ENCODE peak calls at places on chromosomes 6 and 20, in five cellular contexts. S is NCI-H1417, Z is Calu3, O is Right ventricle myocardium inferior, V is mesenteric fat pad. F is an unnamed sample.
A peak's percentile ranks its signal among the peaks of the same experiment; 100 is the strongest.

GRCh38 chr20:51950926-51951325 is 148.6 kb upstream of the SALL4 start:
- DNase-seq in S (no peak), Z (no peak), O (no peak), V (no peak), F (no peak)

GRCh38 chr6:3419624-3420272 is 37.1 kb downstream of the SLC22A23 start:
- DNase-seq in S (peak; percentile 64), Z (no peak), O (no peak), V (no peak), F (no peak)

GRCh38 chr20:45337367-45338120 is 10.7 kb downstream of the SDC4 start:
- DNase-seq in S (no peak), Z (peak; percentile 71), O (no peak), V (no peak), F (peak; percentile 83)

GRCh38 chr6:133768656-133769295 is 120.1 kb upstream of the TCF21 start:
- DNase-seq in S (no peak), Z (no peak), O (peak; percentile 69), V (no peak), F (no peak)

GRCh38 chr6:143368426-143368825 is 82.1 kb downstream of the ADAT2 start:
- DNase-seq in S (no peak), Z (no peak), O (no peak), V (no peak), F (no peak)

GRCh38 chr20:2688041-2688591 is 4.5 kb upstream of the EBF4 start:
- DNase-seq in S (peak; percentile 68), Z (no peak), O (no peak), V (no peak), F (no peak)

GRCh38 chr6:42199106-42199981 is 4.6 kb upstream of the GUCA1B start:
- DNase-seq in S (no peak), Z (no peak), O (no peak), V (no peak), F (no peak)

GRCh38 chr6:22658934-22659333 is 89.6 kb downstream of the HDGFL1 start:
- DNase-seq in S (no peak), Z (no peak), O (no peak), V (no peak), F (no peak)

GRCh38 chr20:55057779-55058415 is 582.5 kb downstream of the DOK5 start:
- DNase-seq in S (no peak), Z (no peak), O (no peak), V (no peak), F (no peak)

GRCh38 chr6:3757241-3757641 is 5.7 kb upstream of the PXDC1 start:
- DNase-seq in S (no peak), Z (no peak), O (no peak), V (peak; percentile 76), F (no peak)

GRCh38 chr6:106017454-106017853 is 68.7 kb upstream of the PRDM1 start:
- DNase-seq in S (no peak), Z (no peak), O (no peak), V (no peak), F (no peak)

GRCh38 chr20:17172826-17173420 is 53.9 kb upstream of the PCSK2 start:
- DNase-seq in S (no peak), Z (no peak), O (no peak), V (no peak), F (no peak)

GRCh38 chr20:62178316-62179161 is 4.3 kb upstream of the MTG2 start:
- DNase-seq in S (no peak), Z (no peak), O (peak; percentile 11), V (no peak), F (no peak)

GRCh38 chr6:5665173-5665572 is 341.6 kb downstream of the NRN1 start:
- DNase-seq in S (no peak), Z (no peak), O (no peak), V (no peak), F (no peak)